ENCODE peak calls at places on chromosomes 5 and 9, in six cellular contexts. K, N, E, A, Y and D are unnamed samples.

GRCh38 chr5:143605403-143606005 is 202.0 kb upstream of the NR3C1 start:
- DNase-seq in K (no peak), N (no peak), E (no peak), A (no peak), Y (no peak), D (no peak)

GRCh38 chr5:141547488-141547887 is 58.6 kb downstream of the PCDHGC5 start:
- DNase-seq in K (no peak), N (no peak), E (peak; percentile 8), A (no peak), Y (no peak), D (no peak)

GRCh38 chr5:107213025-107213424 is 457.7 kb downstream of the EFNA5 start:
- DNase-seq in K (no peak), N (no peak), E (no peak), A (no peak), Y (no peak), D (no peak)

GRCh38 chr9:15139467-15139866 is 167.5 kb downstream of the TTC39B start:
- DNase-seq in K (no peak), N (no peak), E (no peak), A (no peak), Y (no peak), D (no peak)

GRCh38 chr5:207599-207998 is 10.4 kb downstream of the CCDC127 start:
- DNase-seq in K (no peak), N (no peak), E (no peak), A (peak; percentile 71), Y (no peak), D (no peak)

GRCh38 chr5:179422213-179422839 is 77.1 kb upstream of the ADAMTS2 start:
- DNase-seq in K (no peak), N (no peak), E (no peak), A (no peak), Y (no peak), D (no peak)

GRCh38 chr9:112945620-112946208 is 55.0 kb upstream of the SLC46A2 start:
- DNase-seq in K (peak; percentile 87), N (peak; percentile 94), E (peak; percentile 15), A (peak; percentile 11), Y (no peak), D (peak; percentile 12)

GRCh38 chr5:173778152-173778782 is 109.9 kb upstream of the CPEB4 start:
- DNase-seq in K (no peak), N (no peak), E (no peak), A (no peak), Y (peak; percentile 28), D (no peak)

GRCh38 chr5:67773439-67773988 is 442.0 kb upstream of the PIK3R1 start:
- DNase-seq in K (no peak), N (no peak), E (peak; percentile 92), A (no peak), Y (peak; percentile 6), D (no peak)

GRCh38 chr9:117958726-117959125 is 254.5 kb downstream of the TLR4 start:
- DNase-seq in K (no peak), N (no peak), E (no peak), A (no peak), Y (no peak), D (no peak)

DNA sequence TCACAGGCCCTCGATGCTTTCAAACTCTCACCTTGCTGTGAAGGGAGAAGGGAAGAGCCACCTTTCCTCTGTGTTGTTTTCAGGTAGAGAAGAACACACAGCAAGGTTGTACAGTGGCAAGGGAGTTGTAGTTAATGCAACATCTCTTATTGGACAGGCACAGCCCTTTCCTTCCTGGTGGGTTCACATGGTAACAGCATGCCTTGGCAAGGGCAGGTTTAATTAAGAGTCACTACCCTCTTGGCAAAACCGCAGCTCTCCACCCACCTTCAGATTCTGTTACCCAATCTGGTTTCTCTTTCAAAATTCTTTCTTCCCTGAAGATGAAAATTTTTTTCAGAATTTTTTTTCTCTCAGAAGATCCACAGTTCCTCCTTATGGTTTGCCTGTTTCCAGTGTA is 253.1 kb downstream of the TLR4 start:
- DNase-seq in K (no peak), N (no peak), E (no peak), A (no peak), Y (no peak), D (no peak)
- TF ChIP-seq JUN in K (no peak), N (no peak), E (no peak), A (no peak), Y (no peak), D (no peak)

GRCh38 chr5:149154629-149155028 is 13.3 kb downstream of the ABLIM3 start:
- DNase-seq in K (no peak), N (no peak), E (no peak), A (no peak), Y (no peak), D (no peak)

GRCh38 chr5:149153751-149154610 is 12.7 kb downstream of the ABLIM3 start:
- DNase-seq in K (no peak), N (no peak), E (peak; percentile 50), A (peak; percentile 58), Y (no peak), D (peak; percentile 35)

GRCh38 chr5:149151717-149152116 is 10.4 kb downstream of the ABLIM3 start:
- DNase-seq in K (no peak), N (no peak), E (no peak), A (no peak), Y (peak; percentile 55), D (peak; percentile 29)

GRCh38 chr5:149152317-149152746 is 11.0 kb downstream of the ABLIM3 start:
- DNase-seq in K (no peak), N (no peak), E (peak; percentile 97), A (no peak), Y (peak; percentile 80), D (peak; percentile 44)

GRCh38 chr5:149153193-149153750 is 12.0 kb downstream of the ABLIM3 start:
- DNase-seq in K (no peak), N (no peak), E (no peak), A (no peak), Y (no peak), D (no peak)
- TF ChIP-seq JUN in K (no peak), N (no peak), E (no peak), A (no peak), Y (no peak), D (no peak)

GRCh38 chr5:27810458-27810857 is 772.1 kb upstream of the CDH9 start:
- DNase-seq in K (no peak), N (no peak), E (no peak), A (no peak), Y (peak; percentile 61), D (no peak)

GRCh38 chr5:27818888-27819287 is 780.5 kb upstream of the CDH9 start:
- DNase-seq in K (no peak), N (no peak), E (no peak), A (no peak), Y (peak; percentile 50), D (no peak)

GRCh38 chr5:27814211-27814610 is 775.8 kb upstream of the CDH9 start:
- DNase-seq in K (no peak), N (no peak), E (no peak), A (no peak), Y (no peak), D (no peak)

GRCh38 chr5:27815061-27815460 is 776.7 kb upstream of the CDH9 start:
- DNase-seq in K (no peak), N (no peak), E (no peak), A (no peak), Y (no peak), D (no peak)
- TF ChIP-seq JUN in K (no peak), N (no peak), E (no peak), A (no peak), Y (no peak), D (no peak)

DNA sequence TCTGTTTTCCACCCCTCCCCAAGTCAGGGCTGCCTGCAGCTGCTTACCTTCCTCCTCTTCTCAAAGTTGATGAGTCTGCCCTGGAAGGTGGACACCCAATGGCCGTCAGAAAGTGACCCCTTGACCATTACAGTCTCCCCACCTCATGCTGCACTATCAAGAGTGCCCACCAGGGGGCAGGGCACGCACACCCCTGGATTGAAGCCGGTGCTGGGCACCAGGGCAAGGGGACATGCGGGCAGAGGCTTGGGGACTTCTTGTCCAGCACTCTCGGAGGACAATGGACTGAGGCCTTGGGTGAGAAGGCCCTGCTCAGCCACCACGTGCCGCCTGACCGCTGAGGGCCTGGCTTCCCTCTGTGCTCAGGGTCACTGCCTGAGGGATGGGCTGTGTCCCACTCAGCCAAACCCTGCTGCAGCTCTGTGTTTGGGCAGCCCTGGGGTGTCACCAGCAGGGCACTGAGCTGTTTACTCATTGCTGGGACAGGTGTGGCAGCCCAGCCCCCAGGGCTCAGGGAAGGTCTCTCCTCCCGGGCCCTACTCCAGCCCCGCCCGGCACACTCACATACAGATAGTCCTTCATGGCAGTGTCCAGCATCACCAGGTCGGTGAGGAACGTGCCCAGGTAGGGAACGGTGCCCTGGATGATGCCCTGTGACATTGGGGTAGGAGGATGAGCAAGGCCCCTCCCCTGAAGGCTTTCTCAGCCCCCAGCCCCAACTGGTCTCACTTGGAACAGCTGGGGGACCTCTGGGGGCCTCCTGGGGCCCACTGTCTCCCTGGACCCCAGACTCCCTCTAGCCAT is 17.7 kb downstream of the RALGDS start:
- DNase-seq in K (peak; percentile 78), N (peak; percentile 93), E (peak; percentile 34), A (peak; percentile 66), Y (peak; percentile 50), D (peak; percentile 72)
- TF ChIP-seq JUN in K (no peak), N (no peak), E (no peak), A (peak; percentile 24), Y (no peak), D (no peak)